ENCODE peak calls at places on chromosomes 1 and 21, in ten cellular contexts. M is body of pancreas; L is CD8-positive, alpha-beta T cell; G is CD4-positive, alpha-beta T cell; V is foreskin keratinocyte; U is Calu3; Z is fibroblast of lung; O is GM06990; X is cardiac fibroblast; J is AG04449. R is an unnamed sample.

GRCh38 chr1:150498342-150498741 is 9.6 kb upstream of the ECM1 start:
- DNase-seq in Z (no peak), U (no peak), O (no peak), V (no peak), M (no peak), L (no peak), G (no peak), X (no peak), J (no peak), R (no peak)

GRCh38 chr1:231885209-231885854 is 258.7 kb downstream of the DISC1 start:
- DNase-seq in G (no peak), V (no peak), L (no peak), Z (peak; percentile 42), J (no peak), O (no peak), X (peak; percentile 39), M (no peak), U (no peak), R (no peak)

GRCh38 chr1:54053745-54054437 is 483 bp downstream of the TCEANC2 start:
- DNase-seq in O (no peak), U (no peak), Z (peak; percentile 18), J (no peak), V (peak; percentile 8), M (no peak), L (no peak), G (no peak), X (peak; percentile 36), R (no peak)

GRCh38 chr21:19853709-19854575 is 1144.3 kb upstream of the NCAM2 start:
- DNase-seq in V (no peak), L (no peak), M (no peak), U (no peak), O (no peak), X (no peak), Z (no peak), G (no peak), J (no peak), R (no peak)

GRCh38 chr1:117633423-117633822 is 27.6 kb downstream of the TENT5C start:
- DNase-seq in Z (no peak), O (no peak), M (peak; percentile 75), X (no peak), G (no peak), V (no peak), U (no peak), L (no peak), J (no peak), R (no peak)

GRCh38 chr1:50129201-50129600 is 20.5 kb downstream of the ELAVL4 start:
- DNase-seq in X (no peak), G (no peak), V (no peak), Z (no peak), M (no peak), J (no peak), U (no peak), L (no peak), O (no peak), R (no peak)

GRCh38 chr1:31376374-31377134 is 3.7 kb upstream of the FABP3 start:
- DNase-seq in O (no peak), J (peak; percentile 58), Z (peak; percentile 99), M (no peak), L (no peak), X (peak; percentile 99), V (peak; percentile 84), G (no peak), U (no peak), R (no peak)

GRCh38 chr1:156860639-156861423 is at the start of gene NTRK1:
- DNase-seq in X (peak; percentile 7), O (peak; percentile 53), Z (peak; percentile 15), V (no peak), L (peak; percentile 22), M (peak; percentile 52), J (no peak), G (peak; percentile 62), U (peak; percentile 25), R (peak; percentile 87)

GRCh38 chr1:171134194-171134924 is 43.7 kb downstream of the FMO3 start:
- DNase-seq in L (no peak), J (no peak), V (no peak), O (no peak), M (no peak), Z (no peak), X (peak; percentile 41), U (no peak), G (no peak), R (no peak)

GRCh38 chr1:234533975-234534876 is 55.2 kb upstream of the TARBP1 start:
- DNase-seq in V (no peak), G (no peak), M (peak; percentile 92), J (peak; percentile 98), U (no peak), O (no peak), Z (peak; percentile 100), X (peak; percentile 99), L (no peak), R (no peak)

GRCh38 chr1:234537236-234537635 is 58.3 kb upstream of the TARBP1 start:
- DNase-seq in J (no peak), O (no peak), V (no peak), U (no peak), Z (no peak), L (no peak), M (no peak), X (no peak), G (no peak), R (no peak)

GRCh38 chr1:234535763-234536515 is 57.0 kb upstream of the TARBP1 start:
- DNase-seq in G (no peak), U (no peak), V (no peak), L (no peak), J (no peak), O (no peak), X (peak; percentile 78), M (peak; percentile 73), Z (peak; percentile 75), R (no peak)

GRCh38 chr1:234536756-234537155 is 57.8 kb upstream of the TARBP1 start:
- DNase-seq in J (no peak), G (no peak), X (no peak), O (no peak), M (no peak), V (no peak), Z (no peak), U (no peak), L (no peak), R (no peak)

GRCh38 chr1:234535208-234535607 is 56.2 kb upstream of the TARBP1 start:
- DNase-seq in U (no peak), J (no peak), G (no peak), X (no peak), Z (no peak), M (no peak), O (no peak), V (no peak), L (no peak), R (no peak)
- TF ChIP-seq CTCF in U (no peak), J (no peak), G (no peak), X (no peak), Z (no peak), M (no peak), O (no peak), V (no peak), L (no peak), R (no peak)

GRCh38 chr1:248152056-248152827 is 7.3 kb downstream of the OR2M5 start:
- DNase-seq in V (no peak), M (no peak), J (no peak), Z (no peak), L (no peak), U (no peak), G (no peak), O (no peak), X (no peak), R (no peak)
- TF ChIP-seq CTCF in V (no peak), M (no peak), J (no peak), Z (no peak), L (no peak), U (no peak), G (no peak), O (no peak), X (no peak), R (no peak)

GRCh38 chr1:24934300-24935195 is 4.5 kb upstream of the RUNX3 start:
- DNase-seq in O (no peak), L (no peak), M (no peak), J (no peak), V (no peak), G (no peak), X (no peak), U (no peak), Z (no peak), R (no peak)
- TF ChIP-seq CTCF in O (peak; percentile 17), L (no peak), M (no peak), J (no peak), V (peak; percentile 31), G (no peak), X (no peak), U (no peak), Z (no peak), R (no peak)

GRCh38 chr1:23370744-23371710 is 1.4 kb upstream of the ZNF436 start:
- DNase-seq in V (no peak), U (no peak), G (no peak), X (peak; percentile 34), Z (peak; percentile 47), L (no peak), J (no peak), M (peak; percentile 20), O (no peak), R (no peak)
- TF ChIP-seq CTCF in V (no peak), U (no peak), G (no peak), X (peak; percentile 5), Z (no peak), L (no peak), J (no peak), M (no peak), O (no peak), R (no peak)

GRCh38 chr1:247430430-247430829 is 14.5 kb downstream of the NLRP3 start:
- DNase-seq in Z (no peak), G (no peak), U (no peak), O (no peak), J (no peak), L (no peak), V (no peak), X (no peak), M (no peak), R (no peak)
- TF ChIP-seq CTCF in Z (no peak), G (no peak), U (no peak), O (no peak), J (no peak), L (no peak), V (no peak), X (no peak), M (no peak), R (no peak)